ENCODE peak calls at places on chromosomes 2 and 18, in five cellular contexts. F is HEK293T, S is HepG2, B is K562, W is GM12878. H is an unnamed sample.

GRCh38 chr2:175468699-175469098 is 287.2 kb upstream of the ATP5MC3 start:
- DNase-seq in W (no peak), F (no peak), S (no peak), B (no peak), H (no peak)

GRCh38 chr2:236731767-236732580 is 162.3 kb downstream of the ACKR3 start:
- DNase-seq in B (no peak), S (no peak), W (no peak), F (no peak), H (no peak)

GRCh38 chr18:13425357-13426095 is 207.0 kb downstream of the LDLRAD4 start:
- DNase-seq in W (no peak), S (no peak), F (no peak), B (no peak), H (no peak)

GRCh38 chr18:33156906-33157470 is 283.5 kb downstream of the CCDC178 start:
- DNase-seq in S (no peak), W (no peak), F (no peak), B (no peak), H (no peak)

GRCh38 chr18:48672671-48673340 is 134.0 kb downstream of the CTIF start:
- DNase-seq in S (no peak), F (no peak), W (no peak), B (no peak), H (no peak)

GRCh38 chr2:174121178-174121577 is 127.2 kb downstream of the OLA1 start:
- DNase-seq in F (no peak), S (no peak), B (no peak), W (no peak), H (no peak)

GRCh38 chr18:78100189-78100588 is 850.5 kb downstream of the GALR1 start:
- DNase-seq in F (no peak), B (no peak), S (no peak), W (no peak), H (no peak)

GRCh38 chr2:4539121-4539520 is 835.7 kb downstream of the DCDC2C start:
- DNase-seq in B (no peak), S (no peak), W (no peak), F (no peak), H (no peak)

GRCh38 chr2:220452561-220452960 is 825.1 kb downstream of the SLC4A3 start:
- DNase-seq in W (no peak), S (no peak), F (no peak), B (no peak), H (no peak)

GRCh38 chr2:100416939-100417744 is at the start of gene CHST10:
- DNase-seq in F (peak; percentile 77), B (peak; percentile 92), W (no peak), S (peak; percentile 42), H (peak; percentile 96)

GRCh38 chr2:225006730-225007129 is 35.5 kb downstream of the DOCK10 start:
- DNase-seq in S (no peak), W (no peak), F (no peak), B (no peak), H (no peak)

GRCh38 chr2:118310878-118311442 is 222.7 kb downstream of the INSIG2 start:
- DNase-seq in W (no peak), B (peak; percentile 13), S (no peak), F (no peak), H (peak; percentile 11)

GRCh38 chr2:166234112-166234846 is 106.5 kb upstream of the SCN1A start:
- DNase-seq in B (no peak), S (peak; percentile 58), W (no peak), F (no peak), H (no peak)

GRCh38 chr18:10841203-10841602 is 308.2 kb downstream of the PIEZO2 start:
- DNase-seq in W (no peak), S (no peak), F (no peak), B (no peak), H (no peak)

GRCh38 chr2:114089636-114090325 is 199.9 kb downstream of the ACTR3 start:
- DNase-seq in F (no peak), S (no peak), W (no peak), B (no peak), H (no peak)

GRCh38 chr2:184646593-184646992 is 48.3 kb downstream of the ZNF804A start:
- DNase-seq in W (no peak), F (no peak), S (no peak), B (no peak), H (no peak)

GRCh38 chr2:217314021-217314460 is 454.2 kb upstream of the TNP1 start:
- DNase-seq in B (no peak), W (no peak), F (peak; percentile 38), S (no peak), H (no peak)

GRCh38 chr2:68744517-68744916 is 9.9 kb downstream of the ARHGAP25 start:
- DNase-seq in B (no peak), S (no peak), W (no peak), F (no peak), H (no peak)

GRCh38 chr2:45874324-45874723 is 222.8 kb downstream of the PRKCE start:
- DNase-seq in B (no peak), S (no peak), W (no peak), F (no peak), H (no peak)

GRCh38 chr18:57660961-57661360 is 39.3 kb upstream of the NARS1 start:
- DNase-seq in F (no peak), S (no peak), B (peak; percentile 21), W (no peak), H (no peak)

GRCh38 chr2:62934501-62934900 is 116.1 kb upstream of the OTX1 start:
- DNase-seq in S (no peak), W (no peak), B (no peak), F (no peak), H (no peak)

GRCh38 chr18:26978812-26979341 is 113.4 kb upstream of the AQP4 start:
- DNase-seq in W (peak; percentile 76), S (no peak), B (no peak), F (no peak), H (no peak)

GRCh38 chr2:120914839-120915521 is 179.3 kb downstream of the GLI2 start:
- DNase-seq in W (no peak), B (peak; percentile 64), S (peak; percentile 61), F (no peak), H (no peak)

GRCh38 chr2:98804736-98805135 is 73.8 kb upstream of the MGAT4A start:
- DNase-seq in F (no peak), W (no peak), S (no peak), B (no peak), H (no peak)

GRCh38 chr18:49961271-49961670 is 147.9 kb upstream of the ACAA2 start:
- DNase-seq in S (no peak), B (no peak), W (no peak), F (no peak), H (no peak)

GRCh38 chr2:144356402-144356801 is 163.5 kb downstream of the ZEB2 start:
- DNase-seq in S (no peak), B (no peak), W (no peak), F (no peak), H (no peak)

GRCh38 chr2:108570416-108570815 is 36.1 kb downstream of the LIMS1 start:
- DNase-seq in S (no peak), B (no peak), W (no peak), F (no peak), H (no peak)

GRCh38 chr2:43942001-43942400 is 53.8 kb downstream of the LRPPRC start:
- DNase-seq in F (no peak), W (no peak), B (no peak), S (no peak), H (no peak)

GRCh38 chr18:48022531-48023330 is 92.3 kb upstream of the SMAD2 start:
- DNase-seq in F (peak; percentile 56), B (peak; percentile 50), W (peak; percentile 12), S (peak; percentile 59), H (peak; percentile 58)

GRCh38 chr2:65796259-65796658 is 363.9 kb upstream of the SPRED2 start:
- DNase-seq in S (no peak), W (no peak), B (no peak), F (no peak), H (no peak)

GRCh38 chr18:34196231-34196630 is 28.5 kb downstream of the NOL4 start:
- DNase-seq in B (no peak), F (no peak), S (no peak), W (no peak), H (no peak)

GRCh38 chr18:63775166-63775730 is at the start of gene SERPINB7:
- DNase-seq in B (no peak), S (no peak), W (no peak), F (no peak), H (no peak)

GRCh38 chr2:26178746-26179436 is 6.0 kb downstream of the GAREM2 start:
- DNase-seq in W (no peak), F (no peak), S (no peak), B (peak; percentile 53), H (peak; percentile 89)
- TF ChIP-seq FOXM1 in W (no peak), F (no peak), S (no peak), B (no peak), H (no peak)

DNA sequence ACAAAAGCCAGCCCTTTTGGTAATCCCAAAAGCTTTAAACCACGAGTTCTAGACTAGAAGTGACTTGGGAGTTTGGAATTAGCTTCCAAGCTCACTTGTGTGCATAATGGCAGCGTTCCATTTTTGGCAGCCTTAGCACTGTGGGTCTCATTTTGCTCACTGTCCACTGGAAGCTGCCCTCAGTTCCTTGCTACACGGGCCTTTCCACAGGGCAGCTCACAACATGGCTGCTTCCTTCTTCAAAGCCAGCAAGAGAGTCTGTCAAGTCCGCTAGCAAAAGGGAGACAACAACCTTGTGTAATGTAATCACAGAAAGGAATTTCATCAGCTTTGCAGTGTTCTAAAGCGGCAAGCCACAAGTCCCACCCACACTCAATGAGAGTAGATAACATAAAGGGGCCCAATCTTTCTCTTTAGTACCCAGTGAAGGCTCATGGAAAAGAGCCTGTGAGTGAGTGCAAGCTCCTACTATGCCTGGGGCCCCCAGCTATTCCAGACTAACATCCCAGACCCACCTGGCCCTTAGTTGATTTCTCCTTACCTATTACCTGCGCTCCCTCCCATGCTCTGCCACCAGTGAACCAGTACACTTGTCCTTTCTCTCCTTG is 239.7 kb upstream of the FBXO11 start:
- DNase-seq in S (peak; percentile 58), F (no peak), B (peak; percentile 37), W (no peak), H (no peak)
- TF ChIP-seq FOXM1 in S (no peak), F (no peak), B (no peak), W (no peak), H (no peak)

GRCh38 chr2:218605438-218605837 is 2.3 kb upstream of the PLCD4 start:
- DNase-seq in F (no peak), B (no peak), W (no peak), S (no peak), H (peak; percentile 62)
- TF ChIP-seq FOXM1 in F (no peak), B (no peak), W (no peak), S (no peak), H (no peak)

GRCh38 chr2:48566582-48566981 is 36.6 kb downstream of the STON1 start:
- DNase-seq in F (peak; percentile 19), W (no peak), S (peak; percentile 29), B (no peak), H (no peak)
- TF ChIP-seq FOXM1 in F (no peak), W (no peak), S (no peak), B (no peak), H (no peak)

GRCh38 chr18:45761512-45762114 is 37.6 kb downstream of the SLC14A1 start:
- DNase-seq in B (no peak), F (no peak), S (no peak), W (no peak), H (no peak)
- TF ChIP-seq FOXM1 in B (no peak), F (no peak), S (no peak), W (no peak), H (no peak)

GRCh38 chr2:229443141-229443540 is 172.1 kb upstream of the PID1 start:
- DNase-seq in W (no peak), S (no peak), F (no peak), B (no peak), H (no peak)
- TF ChIP-seq FOXM1 in W (no peak), S (no peak), F (no peak), B (no peak), H (no peak)

GRCh38 chr2:231621051-231621879 is 28.6 kb downstream of the TEX44 start:
- DNase-seq in F (no peak), B (no peak), S (no peak), W (no peak), H (no peak)
- TF ChIP-seq FOXM1 in F (no peak), B (no peak), S (no peak), W (no peak), H (no peak)

H was measured in SK-N-SH.